ENCODE peak calls at places on chromosome 20, in seven cellular contexts. F, O, C, B, L, S and K are unnamed samples.

GRCh38 chr20:18596270-18596669 is 8.4 kb downstream of the DTD1 start:
- DNase-seq in F (no peak), O (no peak), C (no peak), B (no peak), L (no peak), S (no peak), K (no peak)

GRCh38 chr20:54208492-54209044 is 681 bp downstream of the PFDN4 start:
- DNase-seq in F (peak; percentile 63), O (peak; percentile 53), C (peak; percentile 58), B (peak; percentile 9), L (peak; percentile 59), S (no peak), K (no peak)

GRCh38 chr20:35121186-35121585 is 25.9 kb downstream of the EDEM2 start:
- DNase-seq in F (no peak), O (no peak), C (no peak), B (no peak), L (no peak), S (no peak), K (no peak)

GRCh38 chr20:24957326-24957996 is 8.4 kb downstream of the CST7 start:
- DNase-seq in F (no peak), O (no peak), C (no peak), B (no peak), L (no peak), S (peak; percentile 36), K (no peak)

GRCh38 chr20:25503946-25504345 is 81.4 kb downstream of the NINL start:
- DNase-seq in F (no peak), O (no peak), C (no peak), B (no peak), L (no peak), S (no peak), K (no peak)

GRCh38 chr20:10250902-10251301 is 32.3 kb downstream of the SNAP25 start:
- DNase-seq in F (no peak), O (peak; percentile 75), C (peak; percentile 36), B (peak; percentile 58), L (peak; percentile 97), S (no peak), K (no peak)

GRCh38 chr20:12455152-12455551 is 537.5 kb downstream of the BTBD3 start:
- DNase-seq in F (no peak), O (peak; percentile 8), C (no peak), B (no peak), L (peak; percentile 33), S (no peak), K (no peak)

GRCh38 chr20:50303573-50304500 is 113.2 kb downstream of the CEBPB start:
- DNase-seq in F (peak; percentile 93), O (peak; percentile 57), C (peak; percentile 67), B (no peak), L (peak; percentile 39), S (peak; percentile 75), K (peak; percentile 86)

GRCh38 chr20:4713401-4713800 is 8.3 kb upstream of the PRND start:
- DNase-seq in F (no peak), O (peak; percentile 98), C (no peak), B (no peak), L (peak; percentile 98), S (no peak), K (no peak)

GRCh38 chr20:49539481-49540231 is 28.3 kb downstream of the PTGIS start:
- DNase-seq in F (no peak), O (no peak), C (no peak), B (no peak), L (no peak), S (no peak), K (no peak)

GRCh38 chr20:63517376-63518309 is 2.9 kb upstream of the PPDPF start:
- DNase-seq in F (no peak), O (no peak), C (no peak), B (no peak), L (no peak), S (peak; percentile 41), K (no peak)

GRCh38 chr20:44104807-44105517 is 82.0 kb downstream of the JPH2 start:
- DNase-seq in F (peak; percentile 66), O (peak; percentile 87), C (peak; percentile 59), B (no peak), L (peak; percentile 84), S (no peak), K (peak; percentile 41)

GRCh38 chr20:17226410-17227198 is at the start of gene PCSK2:
- DNase-seq in F (peak; percentile 20), O (peak; percentile 35), C (peak; percentile 19), B (peak; percentile 11), L (no peak), S (peak; percentile 70), K (no peak)

GRCh38 chr20:63740070-63740500 is 509 bp downstream of the SLC2A4RG start:
- DNase-seq in F (peak; percentile 37), O (peak; percentile 14), C (peak; percentile 25), B (peak; percentile 45), L (peak; percentile 54), S (peak; percentile 68), K (peak; percentile 67)

GRCh38 chr20:38893485-38894090 is 32.6 kb upstream of the FAM83D start:
- DNase-seq in F (peak; percentile 27), O (peak; percentile 53), C (peak; percentile 31), B (peak; percentile 83), L (peak; percentile 75), S (peak; percentile 75), K (peak; percentile 86)

GRCh38 chr20:38418509-38419204 is 16.5 kb downstream of the SNHG17 start:
- DNase-seq in F (peak; percentile 65), O (no peak), C (peak; percentile 27), B (no peak), L (no peak), S (no peak), K (no peak)

GRCh38 chr20:54716169-54716747 is 240.9 kb downstream of the DOK5 start:
- DNase-seq in F (no peak), O (no peak), C (no peak), B (no peak), L (no peak), S (no peak), K (no peak)

GRCh38 chr20:4117867-4118266 is 102.5 kb upstream of the RNF24 start:
- DNase-seq in F (no peak), O (no peak), C (no peak), B (no peak), L (no peak), S (no peak), K (no peak)

GRCh38 chr20:59120919-59121318 is 42.7 kb upstream of the ZNF831 start:
- DNase-seq in F (no peak), O (no peak), C (no peak), B (no peak), L (no peak), S (no peak), K (no peak)

GRCh38 chr20:59120491-59120890 is 43.1 kb upstream of the ZNF831 start:
- DNase-seq in F (no peak), O (no peak), C (no peak), B (no peak), L (no peak), S (no peak), K (no peak)

GRCh38 chr20:59122377-59122932 is 41.2 kb upstream of the ZNF831 start:
- DNase-seq in F (no peak), O (no peak), C (no peak), B (no peak), L (no peak), S (no peak), K (no peak)

GRCh38 chr20:59123011-59123676 is 40.5 kb upstream of the ZNF831 start:
- DNase-seq in F (no peak), O (no peak), C (no peak), B (no peak), L (no peak), S (no peak), K (no peak)

DNA sequence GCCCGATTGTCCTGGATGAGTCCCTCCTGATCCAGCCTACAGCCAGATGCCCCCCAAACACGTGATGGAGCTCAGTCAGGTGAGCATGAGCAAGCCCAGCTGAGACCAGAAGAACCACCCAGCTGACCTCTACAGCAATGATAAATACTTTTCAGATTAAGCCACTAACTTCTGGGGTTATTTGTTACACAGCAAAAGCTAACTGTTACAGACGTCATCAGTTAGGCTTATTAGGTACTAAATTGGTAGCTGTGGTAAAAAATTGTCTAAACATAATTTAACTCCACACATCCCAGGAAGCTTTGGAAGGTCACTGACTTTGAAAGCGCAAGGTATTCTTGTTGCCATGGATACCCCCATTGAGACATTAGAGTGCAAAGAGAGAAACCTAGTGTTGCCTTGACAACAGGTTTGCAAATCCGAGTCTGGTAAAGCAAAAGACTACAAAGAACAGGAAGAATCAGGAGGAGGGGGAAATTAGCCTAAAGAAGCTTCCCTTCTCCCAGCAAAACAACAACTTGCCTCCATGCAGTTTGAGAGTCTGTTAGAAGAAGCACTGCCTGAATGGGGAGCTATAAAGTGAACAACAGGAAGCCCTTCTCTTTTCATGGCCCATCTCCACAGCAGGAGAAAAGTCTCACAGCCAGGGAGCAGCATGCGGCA is 41.8 kb upstream of the ZNF831 start:
- DNase-seq in F (no peak), O (no peak), C (no peak), B (no peak), L (no peak), S (no peak), K (no peak)
- TF ChIP-seq CTCF in F (no peak), O (no peak), C (no peak), B (no peak), L (no peak), S (no peak), K (no peak)

GRCh38 chr20:22402990-22403859 is 181.1 kb downstream of the FOXA2 start:
- DNase-seq in F (no peak), O (peak; percentile 73), C (peak; percentile 9), B (no peak), L (peak; percentile 84), S (no peak), K (no peak)
- TF ChIP-seq CTCF in F (no peak), O (no peak), C (no peak), B (peak; percentile 31), L (peak; percentile 44), S (no peak), K (no peak)

DNA sequence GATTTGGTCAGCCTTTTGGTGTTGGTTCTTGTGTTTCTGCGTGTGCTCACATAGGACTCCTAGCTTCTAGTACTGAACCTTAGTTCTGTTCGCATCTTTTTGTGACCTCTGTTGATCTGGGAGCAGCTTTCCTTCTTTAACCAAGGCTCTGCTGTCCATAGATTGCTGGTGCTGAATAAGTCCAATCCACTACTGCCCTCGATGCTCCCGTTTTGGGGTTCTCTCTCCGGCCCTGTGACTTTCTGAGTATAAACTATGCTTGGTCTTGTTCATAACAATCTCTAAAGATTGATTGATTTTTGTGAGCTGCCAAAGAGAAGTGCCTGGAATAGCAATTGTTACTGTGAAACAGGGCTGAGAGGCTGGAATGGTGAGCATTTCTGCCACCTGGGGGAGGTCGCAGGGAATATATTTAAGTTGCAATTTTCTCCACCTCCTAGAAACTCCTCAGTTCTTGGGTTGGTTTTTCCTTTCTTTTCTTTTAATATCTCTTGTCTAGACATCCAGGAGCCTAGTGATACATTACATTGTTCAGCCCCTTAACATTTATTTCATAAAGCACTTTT is 422.9 kb upstream of the CHD6 start:
- DNase-seq in F (no peak), O (no peak), C (no peak), B (no peak), L (no peak), S (no peak), K (no peak)
- TF ChIP-seq CTCF in F (no peak), O (no peak), C (no peak), B (no peak), L (no peak), S (no peak), K (no peak)

DNA sequence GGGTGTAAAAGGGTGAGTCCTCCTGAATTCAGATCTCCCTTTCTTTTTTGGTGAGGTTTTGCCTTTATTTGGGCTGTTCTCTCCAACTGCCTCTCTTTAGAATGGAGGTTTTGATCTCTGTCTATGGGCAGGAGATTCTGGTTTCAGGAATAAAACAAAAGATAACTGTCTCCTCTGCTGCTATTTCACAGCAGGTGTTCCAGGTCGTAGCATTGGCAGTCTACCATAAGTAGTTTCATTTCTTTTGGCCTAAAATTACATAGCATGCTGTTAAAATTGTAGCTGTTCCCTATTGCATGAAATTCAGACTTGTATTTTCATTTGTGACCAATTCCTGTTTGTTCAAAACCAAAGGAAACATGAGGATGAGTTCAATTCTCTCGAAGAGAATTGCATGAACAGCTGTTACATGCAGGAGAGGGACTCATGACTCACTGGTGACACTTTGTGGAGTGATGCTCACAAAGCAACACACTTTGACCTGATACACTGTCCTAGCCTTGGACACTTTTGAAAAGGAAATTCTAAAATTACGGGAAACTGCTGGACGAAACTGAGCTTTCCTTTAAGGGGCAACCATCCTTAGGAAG is 76.8 kb upstream of the SIRPG start:
- DNase-seq in F (no peak), O (peak; percentile 44), C (peak; percentile 7), B (no peak), L (peak; percentile 79), S (no peak), K (no peak)
- TF ChIP-seq CTCF in F (no peak), O (peak; percentile 26), C (no peak), B (peak; percentile 32), L (peak; percentile 84), S (peak; percentile 30), K (no peak)